ENCODE peak calls at places on chromosomes 16 and 17, in four cellular contexts. One of them, this sample, is unnamed.
A peak's percentile ranks its signal among the peaks of the same experiment; 100 is the strongest.

GRCh38 chr17:38344127-38344745 is 480 bp upstream of the GPR179 start:
- DNase-seq in Kasumi-1: no peak
- DNase-seq in cardiac fibroblast: no peak
- DNase-seq in T1000: no peak
- DNase-seq in this sample: no peak

GRCh38 chr16:10951016-10951415 is 6.7 kb downstream of the CLEC16A start:
- DNase-seq in Kasumi-1: no peak
- DNase-seq in cardiac fibroblast: no peak
- DNase-seq in T1000: no peak
- DNase-seq in this sample: no peak

GRCh38 chr17:48663134-48663924 is 37.2 kb upstream of the HOXB9 start:
- DNase-seq in Kasumi-1: no peak
- DNase-seq in cardiac fibroblast: no peak
- DNase-seq in T1000: no peak
- DNase-seq in this sample: no peak

GRCh38 chr17:70523407-70523806 is 354.1 kb downstream of the KCNJ2 start:
- DNase-seq in Kasumi-1: no peak
- DNase-seq in cardiac fibroblast: no peak
- DNase-seq in T1000: no peak
- DNase-seq in this sample: no peak

GRCh38 chr16:53999841-54000240 is 286.7 kb downstream of the IRX3 start:
- DNase-seq in Kasumi-1: no peak
- DNase-seq in cardiac fibroblast: no peak
- DNase-seq in T1000: no peak
- DNase-seq in this sample: peak; percentile 44

GRCh38 chr17:41654134-41654907 is 29.9 kb upstream of the KRT17 start:
- DNase-seq in Kasumi-1: no peak
- DNase-seq in cardiac fibroblast: no peak
- DNase-seq in T1000: no peak
- DNase-seq in this sample: no peak

GRCh38 chr17:76492989-76493501 is 8.2 kb downstream of the RHBDF2 start:
- DNase-seq in Kasumi-1: peak; percentile 95
- DNase-seq in cardiac fibroblast: peak; percentile 88
- DNase-seq in T1000: peak; percentile 44
- DNase-seq in this sample: peak; percentile 80

GRCh38 chr16:81165411-81166097 is 69.4 kb upstream of the GCSH start:
- DNase-seq in Kasumi-1: no peak
- DNase-seq in cardiac fibroblast: no peak
- DNase-seq in T1000: no peak
- DNase-seq in this sample: no peak

This sample was measured in AG08396.